ENCODE peak calls at places on chromosomes 4 and X, in four cellular contexts. K is NB4, A is GM12864, P is WTC11. B is an unnamed sample.

GRCh38 chrX:155179343-155179997 is 36.8 kb upstream of the VBP1 start:
- DNase-seq in K (peak; percentile 6), A (no peak), P (no peak), B (no peak)

GRCh38 chr4:148790691-148791090 is 348.5 kb upstream of the NR3C2 start:
- DNase-seq in K (no peak), A (no peak), P (no peak), B (no peak)

GRCh38 chr4:188437535-188437934 is 298.3 kb downstream of the TRIML1 start:
- DNase-seq in K (no peak), A (no peak), P (no peak), B (no peak)

GRCh38 chr4:684611-685010 is 4.3 kb downstream of the SLC49A3 start:
- DNase-seq in K (no peak), A (no peak), P (no peak), B (no peak)

GRCh38 chrX:151773434-151773833 is 38.9 kb downstream of the CNGA2 start:
- DNase-seq in K (no peak), A (no peak), P (no peak), B (no peak)

GRCh38 chr4:83297548-83298260 is 13.1 kb upstream of the COQ2 start:
- DNase-seq in K (peak; percentile 18), A (no peak), P (no peak), B (no peak)

GRCh38 chr4:86497131-86497530 is 97.0 kb upstream of the PTPN13 start:
- DNase-seq in K (no peak), A (no peak), P (no peak), B (no peak)

GRCh38 chr4:15244354-15244753 is 183.5 kb upstream of the C1QTNF7 start:
- DNase-seq in K (no peak), A (no peak), P (no peak), B (no peak)

GRCh38 chr4:107913283-107913899 is 18.0 kb upstream of the CYP2U1 start:
- DNase-seq in K (peak; percentile 64), A (peak; percentile 30), P (no peak), B (peak; percentile 39)

B was measured in NCI-H1417 treated with DMSO at 0.1 percent for 48 hours.